ENCODE peak calls at places on chromosomes 12 and 14, in five cellular contexts. K, N, W, R and L are unnamed samples.

GRCh38 chr12:89947437-89948265 is 239.0 kb upstream of the ATP2B1 start:
- DNase-seq in K (no peak), N (no peak), W (no peak), R (no peak), L (no peak)

GRCh38 chr12:64781374-64782029 is 22.3 kb upstream of the GNS start:
- DNase-seq in K (no peak), N (no peak), W (no peak), R (no peak), L (peak)

GRCh38 chr12:90261283-90261682 is 552.6 kb upstream of the ATP2B1 start:
- DNase-seq in K (no peak), N (no peak), W (no peak), R (no peak), L (no peak)

GRCh38 chr14:92105845-92106094 is 612 bp downstream of the ATXN3 start:
- DNase-seq in K (peak), N (peak), W (peak), R (peak), L (peak)

GRCh38 chr12:128914908-128915563 is 61.8 kb downstream of the GLT1D1 start:
- DNase-seq in K (no peak), N (peak), W (no peak), R (no peak), L (no peak)

GRCh38 chr14:81743605-81744004 is 210.0 kb upstream of the SEL1L start:
- DNase-seq in K (no peak), N (no peak), W (no peak), R (no peak), L (no peak)

GRCh38 chr12:94145231-94145979 is 3.0 kb upstream of the PLXNC1 start:
- DNase-seq in K (no peak), N (no peak), W (no peak), R (no peak), L (no peak)

GRCh38 chr12:64735447-64735846 is 23.8 kb downstream of the GNS start:
- DNase-seq in K (no peak), N (no peak), W (no peak), R (no peak), L (no peak)

GRCh38 chr12:123113038-123113437 is 37.9 kb downstream of the PITPNM2 start:
- DNase-seq in K (no peak), N (no peak), W (no peak), R (no peak), L (no peak)

GRCh38 chr14:98984719-98985041 is 287.3 kb downstream of the BCL11B start:
- DNase-seq in K (no peak), N (no peak), W (no peak), R (no peak), L (no peak)

GRCh38 chr14:105309371-105309770 is 5.2 kb upstream of the PACS2 start:
- DNase-seq in K (no peak), N (no peak), W (no peak), R (no peak), L (no peak)

GRCh38 chr12:64990991-64991570 is 130.0 kb downstream of the WIF1 start:
- DNase-seq in K (no peak), N (no peak), W (no peak), R (no peak), L (no peak)

GRCh38 chr12:132471011-132471857 is 18.7 kb upstream of the FBRSL1 start:
- DNase-seq in K (no peak), N (no peak), W (no peak), R (no peak), L (no peak)

GRCh38 chr12:6032726-6033125 is 87.7 kb upstream of the ANO2 start:
- DNase-seq in K (no peak), N (no peak), W (no peak), R (no peak), L (no peak)

GRCh38 chr14:104254735-104255400 is 116.5 kb downstream of the KIF26A start:
- DNase-seq in K (no peak), N (no peak), W (no peak), R (no peak), L (no peak)

GRCh38 chr14:102759416-102759815 is 17.8 kb upstream of the TRAF3 start:
- DNase-seq in K (no peak), N (no peak), W (no peak), R (no peak), L (no peak)

GRCh38 chr14:75459099-75459741 is 31.4 kb downstream of the JDP2 start:
- DNase-seq in K (no peak), N (peak), W (no peak), R (peak), L (no peak)

GRCh38 chr14:29738056-29738455 is 189.6 kb downstream of the PRKD1 start:
- DNase-seq in K (no peak), N (no peak), W (no peak), R (no peak), L (no peak)

GRCh38 chr12:116535241-116535640 is 23.9 kb upstream of the MAP1LC3B2 start:
- DNase-seq in K (no peak), N (no peak), W (no peak), R (no peak), L (no peak)

GRCh38 chr12:67751376-67751928 is 102.9 kb downstream of the DYRK2 start:
- DNase-seq in K (no peak), N (no peak), W (no peak), R (no peak), L (no peak)

GRCh38 chr12:131388164-131388795 is 322.6 kb upstream of the SFSWAP start:
- DNase-seq in K (no peak), N (no peak), W (no peak), R (no peak), L (no peak)

GRCh38 chr12:12945591-12945990 is 6.4 kb downstream of the GPRC5D start:
- DNase-seq in K (no peak), N (no peak), W (no peak), R (no peak), L (no peak)

GRCh38 chr14:77022219-77022852 is 6.2 kb downstream of the IRF2BPL start:
- DNase-seq in K (no peak), N (no peak), W (no peak), R (no peak), L (no peak)

GRCh38 chr12:2624543-2625266 is 170.1 kb upstream of the FKBP4 start:
- DNase-seq in K (no peak), N (no peak), W (no peak), R (no peak), L (no peak)

GRCh38 chr14:95322646-95323045 is 2.9 kb upstream of the CLMN start:
- DNase-seq in K (no peak), N (no peak), W (no peak), R (no peak), L (no peak)

GRCh38 chr14:97848351-97848980 is 1051.3 kb downstream of the VRK1 start:
- DNase-seq in K (no peak), N (no peak), W (no peak), R (no peak), L (no peak)

GRCh38 chr12:55676707-55677106 is 31.0 kb downstream of the ITGA7 start:
- DNase-seq in K (peak), N (peak), W (no peak), R (no peak), L (no peak)

GRCh38 chr14:59107819-59108218 is 80.6 kb upstream of the DAAM1 start:
- DNase-seq in K (no peak), N (no peak), W (no peak), R (no peak), L (no peak)

GRCh38 chr14:61749264-61749663 is 13.0 kb upstream of the SNAPC1 start:
- DNase-seq in K (no peak), N (no peak), W (no peak), R (no peak), L (no peak)

DNA sequence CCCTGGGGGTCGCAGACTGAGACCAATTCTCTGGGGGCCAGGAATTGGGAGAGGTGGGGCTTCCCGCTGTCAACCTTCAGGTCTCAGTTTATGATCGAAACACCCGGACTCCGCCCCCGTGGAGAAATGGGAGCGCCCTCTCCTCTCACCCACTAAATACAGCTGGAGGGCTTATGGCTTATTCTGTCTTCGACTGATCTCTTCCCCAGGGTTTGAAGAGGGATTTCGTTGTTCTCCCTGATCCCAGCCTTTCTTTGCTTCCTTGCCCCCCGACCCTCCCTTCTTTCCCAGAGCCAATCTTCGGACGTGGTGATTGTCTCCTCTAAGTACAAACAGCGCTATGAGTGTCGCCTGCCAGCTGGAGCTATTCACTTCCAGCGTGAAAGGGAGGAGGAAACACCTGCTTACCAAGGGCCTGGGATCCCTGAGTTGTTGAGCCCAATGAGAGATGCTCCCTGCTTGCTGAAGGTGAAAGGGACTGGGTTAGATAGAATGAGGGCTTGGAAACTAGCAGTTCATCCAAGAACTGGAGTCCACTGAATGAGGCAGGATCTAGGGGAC is 607 bp downstream of the OS9 start:
- DNase-seq in K (no peak), N (no peak), W (no peak), R (no peak), L (no peak)
- H3K27ac ChIP-seq in K (peak), N (peak), W (peak), R (peak), L (peak)

GRCh38 chr12:470133-470532 is 10.4 kb downstream of the B4GALNT3 start:
- DNase-seq in K (no peak), N (no peak), W (no peak), R (no peak), L (no peak)

GRCh38 chr12:468671-469389 is 9.1 kb downstream of the B4GALNT3 start:
- DNase-seq in K (no peak), N (no peak), W (no peak), R (no peak), L (no peak)

GRCh38 chr12:475286-475685 is 15.5 kb downstream of the B4GALNT3 start:
- DNase-seq in K (no peak), N (no peak), W (no peak), R (no peak), L (no peak)

GRCh38 chr12:473863-474577 is 14.3 kb downstream of the B4GALNT3 start:
- DNase-seq in K (no peak), N (no peak), W (no peak), R (no peak), L (no peak)

GRCh38 chr12:473198-473597 is 13.5 kb downstream of the B4GALNT3 start:
- DNase-seq in K (no peak), N (no peak), W (no peak), R (no peak), L (no peak)
- H3K27ac ChIP-seq in K (no peak), N (no peak), W (no peak), R (peak), L (no peak)

GRCh38 chr14:46769292-46769691 is 117.7 kb upstream of the RPL10L start:
- DNase-seq in K (no peak), N (no peak), W (no peak), R (no peak), L (no peak)
- H3K27ac ChIP-seq in K (no peak), N (no peak), W (no peak), R (no peak), L (no peak)

GRCh38 chr12:103672401-103673119 is 85.5 kb downstream of the STAB2 start:
- DNase-seq in K (no peak), N (no peak), W (no peak), R (no peak), L (no peak)
- H3K27ac ChIP-seq in K (no peak), N (no peak), W (no peak), R (no peak), L (no peak)

DNA sequence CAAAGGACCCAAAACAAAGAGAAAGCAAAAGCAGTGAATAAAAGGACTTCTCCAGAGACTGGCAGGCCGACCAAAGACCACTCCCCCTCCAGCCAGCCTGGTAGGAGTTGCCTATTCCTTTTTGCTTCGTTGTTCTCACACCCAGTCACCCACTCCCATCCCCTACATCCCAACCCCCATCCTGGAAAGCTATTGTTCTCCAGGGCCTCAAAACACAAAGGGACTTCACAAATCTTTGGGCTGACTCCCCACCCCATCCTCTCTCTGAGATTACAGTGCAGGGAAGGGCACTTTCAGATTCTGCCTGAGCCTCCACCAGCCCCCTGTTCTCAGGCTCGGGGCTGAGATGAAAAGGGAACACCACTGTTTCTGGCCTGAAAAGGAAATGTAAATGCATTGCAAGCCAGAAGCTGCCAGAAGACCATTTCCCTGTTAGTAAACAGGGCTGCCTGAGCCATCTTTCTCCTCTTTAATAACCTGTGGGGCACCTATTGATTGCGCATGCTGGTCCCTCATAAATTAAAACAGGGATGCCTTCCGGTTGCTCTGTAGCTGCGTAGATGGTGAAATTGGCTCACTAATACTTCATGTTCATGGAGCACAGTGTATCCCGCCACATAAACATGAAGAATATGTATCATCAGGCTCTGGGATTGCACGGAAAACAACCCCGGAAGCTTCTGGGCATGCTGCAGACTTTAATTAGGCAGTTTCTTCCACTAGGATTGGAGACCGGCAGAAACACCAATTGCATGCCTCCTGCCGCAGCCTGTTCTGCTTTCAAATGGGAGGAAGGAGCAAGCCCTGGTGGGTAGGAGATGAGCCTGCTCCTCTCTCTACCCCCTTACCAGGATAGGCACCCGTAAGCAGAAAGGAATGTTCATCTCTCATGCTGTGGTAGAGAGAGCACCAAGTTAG is 130.3 kb upstream of the FUT8 start:
- DNase-seq in K (no peak), N (no peak), W (no peak), R (no peak), L (no peak)
- H3K27ac ChIP-seq in K (peak), N (no peak), W (no peak), R (peak), L (no peak)